ENCODE peak calls at places on chromosomes 7 and 10, in nine cellular contexts. O is activated CD4-positive, CD25-positive, alpha-beta regulatory T cell treated with anti-CD3 and anti-CD28 coated beads, Interleukin-2, amount 50 U/mL, for 72 hours; U is mammary epithelial cell; Y is breast epithelium; K is activated naive CD8-positive, alpha-beta T cell treated with anti-CD3 and anti-CD28 coated beads for 36 hours; J is naive thymus-derived CD4-positive, alpha-beta T cell; W is neuronal stem cell; Q is effector memory CD8-positive, alpha-beta T cell; X is H54. H is an unnamed sample.

GRCh38 chr7:280461-280860 is 9.5 kb upstream of the FOXL3 start:
- DNase-seq in O (no peak), U (no peak), Y (no peak), K (no peak), J (no peak), W (no peak), Q (no peak), X (no peak), H (no peak)

GRCh38 chr10:78541528-78542470 is 508.1 kb downstream of the RPS24 start:
- DNase-seq in O (no peak), U (no peak), Y (no peak), K (no peak), J (no peak), W (no peak), Q (no peak), X (no peak), H (no peak)

GRCh38 chr10:67015225-67015624 is 89.4 kb downstream of the LRRTM3 start:
- DNase-seq in O (no peak), U (no peak), Y (no peak), K (no peak), J (no peak), W (no peak), Q (no peak), X (no peak), H (no peak)

GRCh38 chr10:105952153-105952552 is 1212.4 kb downstream of the SORCS1 start:
- DNase-seq in O (no peak), U (peak), Y (no peak), K (no peak), J (no peak), W (peak), Q (no peak), X (no peak), H (no peak)

GRCh38 chr7:118352854-118353453 is 128.4 kb downstream of the ANKRD7 start:
- DNase-seq in O (no peak), U (peak), Y (no peak), K (no peak), J (no peak), W (peak), Q (no peak), X (no peak), H (no peak)

GRCh38 chr7:2997014-2997413 is 46.7 kb downstream of the CARD11 start:
- DNase-seq in O (no peak), U (no peak), Y (peak), K (no peak), J (no peak), W (no peak), Q (no peak), X (no peak), H (no peak)

GRCh38 chr10:100948916-100949315 is 20.4 kb upstream of the SEMA4G start:
- DNase-seq in O (no peak), U (no peak), Y (no peak), K (no peak), J (no peak), W (no peak), Q (no peak), X (no peak), H (no peak)

GRCh38 chr7:16962986-16963385 is 81.2 kb upstream of the AGR3 start:
- DNase-seq in O (no peak), U (no peak), Y (no peak), K (no peak), J (no peak), W (no peak), Q (no peak), X (no peak), H (no peak)

GRCh38 chr7:38580485-38580884 is 50.7 kb downstream of the AMPH start:
- DNase-seq in O (no peak), U (no peak), Y (no peak), K (no peak), J (no peak), W (no peak), Q (no peak), X (no peak), H (no peak)

GRCh38 chr7:26156454-26157365 is 4.7 kb downstream of the NFE2L3 start:
- DNase-seq in O (no peak), U (peak), Y (no peak), K (peak), J (peak), W (no peak), Q (no peak), X (peak), H (peak)

GRCh38 chr10:110275140-110275729 is 29.5 kb downstream of the SMNDC1 start:
- DNase-seq in O (no peak), U (no peak), Y (no peak), K (no peak), J (no peak), W (no peak), Q (no peak), X (no peak), H (no peak)

GRCh38 chr7:27161721-27162547 is 3.4 kb downstream of the HOXA9 start:
- DNase-seq in O (no peak), U (peak), Y (peak), K (no peak), J (no peak), W (no peak), Q (no peak), X (no peak), H (no peak)

GRCh38 chr10:93701903-93702277 is 502 bp downstream of the FRA10AC1 start:
- DNase-seq in O (no peak), U (peak), Y (no peak), K (no peak), J (peak), W (no peak), Q (peak), X (peak), H (no peak)

GRCh38 chr7:1218541-1219165 is 14.0 kb upstream of the UNCX start:
- DNase-seq in O (no peak), U (no peak), Y (no peak), K (no peak), J (no peak), W (no peak), Q (no peak), X (no peak), H (no peak)

GRCh38 chr10:59175538-59176240 is 754 bp upstream of the PHYHIPL start:
- DNase-seq in O (no peak), U (peak), Y (no peak), K (no peak), J (no peak), W (peak), Q (no peak), X (no peak), H (no peak)

GRCh38 chr10:107545717-107546116 is 381.2 kb upstream of the SORCS1 start:
- DNase-seq in O (no peak), U (peak), Y (no peak), K (no peak), J (no peak), W (no peak), Q (no peak), X (no peak), H (no peak)

GRCh38 chr10:118255355-118255754 is 86.8 kb downstream of the FAM204A start:
- DNase-seq in O (no peak), U (no peak), Y (no peak), K (no peak), J (no peak), W (no peak), Q (no peak), X (no peak), H (no peak)

GRCh38 chr7:135684699-135685098 is 22.4 kb downstream of the STMP1 start:
- DNase-seq in O (no peak), U (no peak), Y (no peak), K (no peak), J (no peak), W (no peak), Q (no peak), X (no peak), H (no peak)

GRCh38 chr7:94145602-94146001 is 141.4 kb upstream of the BET1 start:
- DNase-seq in O (no peak), U (no peak), Y (no peak), K (no peak), J (no peak), W (no peak), Q (no peak), X (no peak), H (no peak)

GRCh38 chr7:94405506-94405905 is 10.8 kb downstream of the COL1A2 start:
- DNase-seq in O (no peak), U (no peak), Y (no peak), K (no peak), J (no peak), W (no peak), Q (no peak), X (no peak), H (no peak)

GRCh38 chr7:28272461-28272877 is 91.9 kb upstream of the JAZF1 start:
- DNase-seq in O (no peak), U (no peak), Y (no peak), K (peak), J (no peak), W (peak), Q (peak), X (peak), H (peak)

GRCh38 chr10:90723416-90724068 is 134.3 kb downstream of the HTR7 start:
- DNase-seq in O (no peak), U (peak), Y (no peak), K (no peak), J (peak), W (no peak), Q (no peak), X (no peak), H (no peak)

GRCh38 chr7:142461437-142461836 is 203.6 kb upstream of the PRSS58 start:
- DNase-seq in O (no peak), U (peak), Y (no peak), K (no peak), J (no peak), W (no peak), Q (no peak), X (no peak), H (no peak)

GRCh38 chr7:14233026-14233897 is 243.8 kb upstream of the ETV1 start:
- DNase-seq in O (no peak), U (no peak), Y (no peak), K (no peak), J (no peak), W (no peak), Q (no peak), X (peak), H (no peak)

GRCh38 chr10:79379512-79380124 is 32.3 kb downstream of the PPIF start:
- DNase-seq in O (peak), U (no peak), Y (no peak), K (no peak), J (no peak), W (no peak), Q (no peak), X (no peak), H (no peak)

GRCh38 chr10:47044741-47045140 is 133.5 kb downstream of the PTPN20 start:
- DNase-seq in O (no peak), U (no peak), Y (peak), K (no peak), J (no peak), W (no peak), Q (no peak), X (no peak), H (no peak)

GRCh38 chr7:133645870-133646492 is 393.1 kb downstream of the EXOC4 start:
- DNase-seq in O (no peak), U (no peak), Y (no peak), K (no peak), J (no peak), W (no peak), Q (no peak), X (no peak), H (no peak)

GRCh38 chr7:151146761-151147160 is 20.7 kb downstream of the GBX1 start:
- DNase-seq in O (no peak), U (no peak), Y (no peak), K (no peak), J (no peak), W (no peak), Q (no peak), X (no peak), H (no peak)